ENCODE peak calls at places on chromosomes 5 and 9, in five cellular contexts. One of them, this sample, is unnamed.

GRCh38 chr9:4875559-4875958 is 82.8 kb downstream of the RCL1 start:
- DNase-seq in IMR-90: no peak
- DNase-seq in HepG2: no peak
- DNase-seq in astrocyte of the cerebellum: no peak
- DNase-seq in mucosa of gallbladder: no peak
- DNase-seq in this sample: no peak

GRCh38 chr9:9764821-9765220 is 848.0 kb downstream of the PTPRD start:
- DNase-seq in HepG2: no peak
- DNase-seq in astrocyte of the cerebellum: no peak
- DNase-seq in IMR-90: no peak
- DNase-seq in mucosa of gallbladder: no peak
- DNase-seq in this sample: no peak

GRCh38 chr9:80698725-80699124 is 990.6 kb downstream of the TLE1 start:
- DNase-seq in IMR-90: peak; percentile 18
- DNase-seq in mucosa of gallbladder: no peak
- DNase-seq in astrocyte of the cerebellum: no peak
- DNase-seq in HepG2: no peak
- DNase-seq in this sample: no peak

GRCh38 chr5:74103131-74104023 is 477.4 kb downstream of the ARHGEF28 start:
- DNase-seq in mucosa of gallbladder: no peak
- DNase-seq in astrocyte of the cerebellum: no peak
- DNase-seq in IMR-90: no peak
- DNase-seq in HepG2: no peak
- DNase-seq in this sample: no peak

GRCh38 chr9:93154293-93154903 is 20.3 kb upstream of the NINJ1 start:
- DNase-seq in HepG2: peak; percentile 58
- DNase-seq in IMR-90: no peak
- DNase-seq in mucosa of gallbladder: no peak
- DNase-seq in astrocyte of the cerebellum: no peak
- DNase-seq in this sample: no peak

GRCh38 chr9:24436761-24437160 is 108.9 kb downstream of the IZUMO3 start:
- DNase-seq in IMR-90: no peak
- DNase-seq in HepG2: no peak
- DNase-seq in astrocyte of the cerebellum: no peak
- DNase-seq in mucosa of gallbladder: no peak
- DNase-seq in this sample: no peak

GRCh38 chr5:533243-534005 is 9.2 kb upstream of the SLC9A3 start:
- DNase-seq in HepG2: no peak
- DNase-seq in astrocyte of the cerebellum: no peak
- DNase-seq in mucosa of gallbladder: no peak
- DNase-seq in IMR-90: no peak
- DNase-seq in this sample: no peak

GRCh38 chr9:128072144-128073021 is 4.4 kb downstream of the SLC25A25 start:
- DNase-seq in HepG2: no peak
- DNase-seq in mucosa of gallbladder: peak; percentile 88
- DNase-seq in IMR-90: peak; percentile 73
- DNase-seq in astrocyte of the cerebellum: peak; percentile 54
- DNase-seq in this sample: no peak

GRCh38 chr9:136395345-136396218 is 4.4 kb downstream of the SNAPC4 start:
- DNase-seq in mucosa of gallbladder: no peak
- DNase-seq in astrocyte of the cerebellum: no peak
- DNase-seq in HepG2: no peak
- DNase-seq in IMR-90: no peak
- DNase-seq in this sample: no peak

GRCh38 chr9:20558609-20559016 is 63.7 kb downstream of the MLLT3 start:
- DNase-seq in astrocyte of the cerebellum: peak; percentile 35
- DNase-seq in HepG2: no peak
- DNase-seq in IMR-90: peak; percentile 93
- DNase-seq in mucosa of gallbladder: no peak
- DNase-seq in this sample: peak; percentile 57

GRCh38 chr9:120904061-120904998 is 22.3 kb downstream of the TRAF1 start:
- DNase-seq in astrocyte of the cerebellum: no peak
- DNase-seq in HepG2: no peak
- DNase-seq in mucosa of gallbladder: no peak
- DNase-seq in IMR-90: no peak
- DNase-seq in this sample: no peak

GRCh38 chr5:78288246-78288645 is 6.3 kb downstream of the AP3B1 start:
- DNase-seq in mucosa of gallbladder: no peak
- DNase-seq in astrocyte of the cerebellum: no peak
- DNase-seq in IMR-90: peak; percentile 33
- DNase-seq in HepG2: no peak
- DNase-seq in this sample: no peak

GRCh38 chr5:133698646-133699526 is 86.5 kb upstream of the FSTL4 start:
- DNase-seq in HepG2: no peak
- DNase-seq in mucosa of gallbladder: no peak
- DNase-seq in IMR-90: no peak
- DNase-seq in astrocyte of the cerebellum: no peak
- DNase-seq in this sample: no peak

GRCh38 chr5:61330341-61330878 is 1.6 kb upstream of the ZSWIM6 start:
- DNase-seq in astrocyte of the cerebellum: peak; percentile 68
- DNase-seq in HepG2: peak; percentile 10
- DNase-seq in mucosa of gallbladder: peak; percentile 42
- DNase-seq in IMR-90: peak; percentile 45
- DNase-seq in this sample: no peak

GRCh38 chr9:136191549-136192286 is 13.2 kb downstream of the LHX3 start:
- DNase-seq in HepG2: no peak
- DNase-seq in mucosa of gallbladder: no peak
- DNase-seq in IMR-90: no peak
- DNase-seq in astrocyte of the cerebellum: no peak
- DNase-seq in this sample: no peak

GRCh38 chr5:176875014-176875550 is 24.1 kb downstream of the HK3 start:
- DNase-seq in mucosa of gallbladder: no peak
- DNase-seq in IMR-90: no peak
- DNase-seq in astrocyte of the cerebellum: no peak
- DNase-seq in HepG2: no peak
- DNase-seq in this sample: no peak

GRCh38 chr5:96718635-96719077 is 56.5 kb downstream of the CAST start:
- DNase-seq in IMR-90: no peak
- DNase-seq in HepG2: no peak
- DNase-seq in astrocyte of the cerebellum: no peak
- DNase-seq in mucosa of gallbladder: peak; percentile 51
- DNase-seq in this sample: no peak

GRCh38 chr5:73654171-73654811 is 28.3 kb downstream of the ARHGEF28 start:
- DNase-seq in astrocyte of the cerebellum: no peak
- DNase-seq in HepG2: peak; percentile 47
- DNase-seq in IMR-90: peak; percentile 69
- DNase-seq in mucosa of gallbladder: no peak
- DNase-seq in this sample: no peak

GRCh38 chr5:94310870-94311269 is 307.5 kb downstream of the KIAA0825 start:
- DNase-seq in IMR-90: no peak
- DNase-seq in mucosa of gallbladder: no peak
- DNase-seq in astrocyte of the cerebellum: no peak
- DNase-seq in HepG2: no peak
- DNase-seq in this sample: no peak

GRCh38 chr5:72633041-72633445 is 125.8 kb upstream of the ZNF366 start:
- DNase-seq in IMR-90: peak; percentile 10
- DNase-seq in astrocyte of the cerebellum: no peak
- DNase-seq in mucosa of gallbladder: no peak
- DNase-seq in HepG2: no peak
- DNase-seq in this sample: no peak

GRCh38 chr5:56302027-56302426 is 68.9 kb upstream of the ANKRD55 start:
- DNase-seq in astrocyte of the cerebellum: peak; percentile 33
- DNase-seq in IMR-90: peak; percentile 58
- DNase-seq in HepG2: peak; percentile 17
- DNase-seq in mucosa of gallbladder: no peak
- DNase-seq in this sample: no peak

GRCh38 chr5:159331099-159331973 is 1.0 kb upstream of the IL12B start:
- DNase-seq in HepG2: no peak
- DNase-seq in astrocyte of the cerebellum: no peak
- DNase-seq in mucosa of gallbladder: peak; percentile 62
- DNase-seq in IMR-90: peak; percentile 19
- DNase-seq in this sample: no peak

GRCh38 chr5:137252513-137252912 is 246.6 kb downstream of the SPOCK1 start:
- DNase-seq in mucosa of gallbladder: no peak
- DNase-seq in HepG2: no peak
- DNase-seq in astrocyte of the cerebellum: no peak
- DNase-seq in IMR-90: peak; percentile 56
- DNase-seq in this sample: no peak

GRCh38 chr5:98110270-98110669 is 663.2 kb upstream of the RGMB start:
- DNase-seq in IMR-90: peak; percentile 98
- DNase-seq in astrocyte of the cerebellum: no peak
- DNase-seq in HepG2: no peak
- DNase-seq in mucosa of gallbladder: no peak
- DNase-seq in this sample: peak; percentile 94

GRCh38 chr5:138179277-138179857 is 455 bp downstream of the KIF20A start:
- DNase-seq in IMR-90: no peak
- DNase-seq in mucosa of gallbladder: no peak
- DNase-seq in astrocyte of the cerebellum: no peak
- DNase-seq in HepG2: peak; percentile 8
- DNase-seq in this sample: no peak

GRCh38 chr5:16791036-16791705 is 144.9 kb downstream of the MYO10 start:
- DNase-seq in mucosa of gallbladder: peak; percentile 33
- DNase-seq in astrocyte of the cerebellum: peak; percentile 63
- DNase-seq in HepG2: peak; percentile 36
- DNase-seq in IMR-90: peak; percentile 74
- DNase-seq in this sample: no peak

GRCh38 chr9:88997646-88998045 is 6.4 kb downstream of the S1PR3 start:
- DNase-seq in IMR-90: no peak
- DNase-seq in astrocyte of the cerebellum: no peak
- DNase-seq in HepG2: no peak
- DNase-seq in mucosa of gallbladder: no peak
- DNase-seq in this sample: no peak

GRCh38 chr9:105069285-105070065 is 141.5 kb upstream of the ABCA1 start:
- DNase-seq in astrocyte of the cerebellum: no peak
- DNase-seq in mucosa of gallbladder: no peak
- DNase-seq in IMR-90: no peak
- DNase-seq in HepG2: peak; percentile 58
- DNase-seq in this sample: no peak

GRCh38 chr5:125602184-125602583 is 821.0 kb upstream of the GRAMD2B start:
- DNase-seq in mucosa of gallbladder: no peak
- DNase-seq in HepG2: no peak
- DNase-seq in astrocyte of the cerebellum: no peak
- DNase-seq in IMR-90: no peak
- DNase-seq in this sample: no peak

GRCh38 chr9:14435871-14436270 is 121.9 kb upstream of the NFIB start:
- DNase-seq in IMR-90: no peak
- DNase-seq in HepG2: no peak
- DNase-seq in astrocyte of the cerebellum: no peak
- DNase-seq in mucosa of gallbladder: no peak
- DNase-seq in this sample: no peak

GRCh38 chr9:129933215-129933614 is 98.0 kb downstream of the USP20 start:
- DNase-seq in astrocyte of the cerebellum: no peak
- DNase-seq in IMR-90: no peak
- DNase-seq in mucosa of gallbladder: no peak
- DNase-seq in HepG2: no peak
- DNase-seq in this sample: no peak

GRCh38 chr5:6858419-6858818 is 145.2 kb downstream of the TENT4A start:
- DNase-seq in mucosa of gallbladder: no peak
- DNase-seq in astrocyte of the cerebellum: no peak
- DNase-seq in IMR-90: no peak
- DNase-seq in HepG2: no peak
- DNase-seq in this sample: no peak

This sample was measured in non-pigmented ciliary epithelial cell.